ENCODE peak calls at places on chromosomes 5 and 9, in nine cellular contexts. W, Q, X, R, Y, H, F, E and I are unnamed samples.

GRCh38 chr5:112146323-112146848 is 272.7 kb downstream of the EPB41L4A start:
- DNase-seq in F (no peak), E (no peak), X (peak; percentile 41), Q (no peak), Y (peak; percentile 45), H (peak; percentile 89), W (no peak), R (peak; percentile 70), I (no peak)

GRCh38 chr5:1221721-1222120 is 3.5 kb upstream of the SLC6A18 start:
- DNase-seq in H (no peak), Y (no peak), E (no peak), W (no peak), Q (no peak), F (no peak), R (no peak), X (no peak), I (no peak)

GRCh38 chr5:109859537-109859936 is 169.8 kb downstream of the MAN2A1 start:
- DNase-seq in X (no peak), R (no peak), W (no peak), Y (no peak), H (no peak), Q (no peak), E (no peak), F (no peak), I (no peak)

GRCh38 chr5:170773031-170773985 is 10.2 kb upstream of the GABRP start:
- DNase-seq in W (no peak), H (no peak), R (no peak), Q (no peak), X (no peak), E (no peak), Y (no peak), F (peak; percentile 84), I (no peak)

GRCh38 chr5:54663876-54664275 is 146.3 kb downstream of the SNX18 start:
- DNase-seq in W (peak; percentile 34), Y (peak; percentile 66), X (peak; percentile 75), Q (no peak), F (no peak), E (peak; percentile 54), R (peak; percentile 97), H (peak; percentile 96), I (peak; percentile 49)

GRCh38 chr9:115046199-115046598 is 71.8 kb downstream of the TNC start:
- DNase-seq in R (no peak), X (no peak), H (no peak), E (no peak), Y (no peak), W (no peak), Q (no peak), F (no peak), I (no peak)

GRCh38 chr5:15886156-15886555 is 293.4 kb downstream of the MARCHF11 start:
- DNase-seq in Y (no peak), Q (no peak), W (no peak), F (no peak), H (no peak), E (no peak), R (no peak), X (no peak), I (no peak)

GRCh38 chr9:14372437-14373318 is 58.7 kb upstream of the NFIB start:
- DNase-seq in H (peak; percentile 68), R (peak; percentile 67), Q (no peak), F (no peak), W (peak; percentile 43), E (peak; percentile 56), X (no peak), Y (peak; percentile 56), I (no peak)

GRCh38 chr9:87890866-87891265 is 8.2 kb downstream of the SPATA31E1 start:
- DNase-seq in E (no peak), F (no peak), H (no peak), R (no peak), X (no peak), Y (no peak), Q (no peak), W (no peak), I (no peak)

GRCh38 chr5:146867996-146868708 is 10.4 kb downstream of the PPP2R2B start:
- DNase-seq in F (no peak), H (no peak), R (no peak), W (no peak), E (no peak), Q (no peak), Y (no peak), X (no peak), I (no peak)

GRCh38 chr5:139684881-139685749 is 37.0 kb downstream of the CXXC5 start:
- DNase-seq in R (no peak), Q (no peak), W (no peak), X (no peak), H (no peak), Y (no peak), F (no peak), E (no peak), I (peak; percentile 67)

GRCh38 chr5:38032149-38032548 is 192.3 kb upstream of the GDNF start:
- DNase-seq in R (no peak), E (no peak), Q (no peak), F (no peak), H (no peak), W (no peak), Y (no peak), X (no peak), I (no peak)

GRCh38 chr9:111483862-111484563 is at the start of gene ECPAS:
- DNase-seq in H (peak; percentile 81), X (peak; percentile 48), Q (peak; percentile 70), E (peak; percentile 80), Y (peak; percentile 69), R (peak; percentile 82), W (peak; percentile 80), F (peak; percentile 84), I (peak; percentile 83)

GRCh38 chr5:96857924-96858323 is 18.4 kb upstream of the ERAP2 start:
- DNase-seq in Q (no peak), X (no peak), E (no peak), W (no peak), Y (no peak), R (no peak), F (no peak), H (no peak), I (no peak)